ENCODE peak calls at places on chromosomes 12 and 14, in five cellular contexts. T is RCC 7860, P is AML-193, F is HT-29, J is neural crest cell. D is an unnamed sample.

GRCh38 chr12:79935624-79936040 is 735 bp upstream of the PPP1R12A start:
- DNase-seq in J (no peak), P (peak), T (peak), F (no peak), D (no peak)

GRCh38 chr12:69687390-69687789 is 11.7 kb downstream of the BEST3 start:
- DNase-seq in T (no peak), P (no peak), F (no peak), J (no peak), D (no peak)

GRCh38 chr12:118371354-118372282 is 1.1 kb downstream of the TAOK3 start:
- DNase-seq in P (peak), J (peak), T (no peak), F (no peak), D (peak)

GRCh38 chr14:105247715-105248367 is 492 bp upstream of the BTBD6 start:
- DNase-seq in F (no peak), P (no peak), J (no peak), T (no peak), D (no peak)

GRCh38 chr14:105601360-105602242 is 75.2 kb downstream of the TMEM121 start:
- DNase-seq in F (no peak), P (no peak), J (no peak), T (no peak), D (no peak)

GRCh38 chr12:52455818-52456217 is 3.9 kb upstream of the KRT6B start:
- DNase-seq in P (peak), F (no peak), J (no peak), T (no peak), D (no peak)

GRCh38 chr12:4030938-4031702 is 157.9 kb upstream of the PARP11 start:
- DNase-seq in P (peak), J (peak), T (peak), F (peak), D (peak)

GRCh38 chr14:45083979-45084722 is at the start of gene PRPF39:
- DNase-seq in J (peak), T (peak), P (peak), F (peak), D (peak)

GRCh38 chr14:50344831-50345563 is 32.9 kb downstream of the DMAC2L start:
- DNase-seq in P (no peak), T (no peak), F (no peak), J (no peak), D (no peak)

GRCh38 chr14:66624319-66624937 is 116.5 kb downstream of the GPHN start:
- DNase-seq in J (peak), T (no peak), P (peak), F (peak), D (peak)